ENCODE peak calls at places on chromosomes 5 and 9, in eight cellular contexts. C is activated T-cell treated with anti-CD3 and anti-CD28 coated beads, Interleukin-2, amount 50 U/mL, for 1 hour; M is BE2C; R is NCI-H524; K is cardiac muscle cell; F is WTC11; V is NCI-H2171 treated with DMSO at 0.1 percent for 48 hours; U is lung microvascular endothelial cell. W is an unnamed sample.

GRCh38 chr9:13939129-13939528 is 374.8 kb downstream of the NFIB start:
- DNase-seq in C (no peak), R (no peak), K (peak; percentile 37), F (no peak), U (no peak), M (no peak), V (no peak), W (no peak)

GRCh38 chr9:90251311-90251710 is 391.3 kb downstream of the DIRAS2 start:
- DNase-seq in M (no peak), R (no peak), V (no peak), C (no peak), F (no peak), U (no peak), K (no peak), W (no peak)

GRCh38 chr5:37248387-37248969 is 698 bp downstream of the CPLANE1 start:
- DNase-seq in R (peak; percentile 38), C (no peak), K (peak; percentile 3), V (peak; percentile 57), U (peak; percentile 29), M (no peak), F (no peak), W (no peak)

GRCh38 chr5:79686799-79687198 is 2.8 kb upstream of the CMYA5 start:
- DNase-seq in M (no peak), K (no peak), R (no peak), F (no peak), C (no peak), U (no peak), V (no peak), W (no peak)

GRCh38 chr9:111843971-111844370 is 49.2 kb upstream of the SHOC1 start:
- DNase-seq in R (no peak), V (no peak), K (no peak), U (peak; percentile 79), C (no peak), M (no peak), F (no peak), W (no peak)

GRCh38 chr5:53321073-53321472 is 159.4 kb upstream of the FST start:
- DNase-seq in V (no peak), K (no peak), U (no peak), F (no peak), R (no peak), M (no peak), C (no peak), W (no peak)

GRCh38 chr5:170413897-170414296 is 24.7 kb upstream of the KCNMB1 start:
- DNase-seq in M (no peak), C (no peak), F (no peak), U (no peak), V (no peak), K (no peak), R (no peak), W (no peak)

GRCh38 chr9:122819326-122819725 is 9.1 kb downstream of the PDCL start:
- DNase-seq in V (no peak), K (no peak), R (no peak), C (no peak), U (peak; percentile 38), M (no peak), F (no peak), W (no peak)

GRCh38 chr9:82168585-82168984 is 180.0 kb downstream of the SPATA31D1 start:
- DNase-seq in U (no peak), F (no peak), K (no peak), M (no peak), C (no peak), R (no peak), V (peak; percentile 17), W (no peak)

GRCh38 chr9:109560470-109561132 is 62.5 kb upstream of the PTPN3 start:
- DNase-seq in F (peak; percentile 53), U (peak; percentile 45), M (no peak), K (peak; percentile 26), R (peak; percentile 31), V (no peak), C (no peak), W (no peak)

GRCh38 chr9:35844628-35845301 is 15.7 kb downstream of the TMEM8B start:
- DNase-seq in U (peak; percentile 15), V (no peak), F (no peak), R (no peak), C (no peak), M (no peak), K (no peak), W (no peak)

GRCh38 chr5:62608529-62609511 is 30.2 kb downstream of the LRRC70 start:
- DNase-seq in U (no peak), F (no peak), K (no peak), R (no peak), M (no peak), V (no peak), C (no peak), W (no peak)

GRCh38 chr5:105687493-105687892 is 1983.2 kb downstream of the EFNA5 start:
- DNase-seq in U (no peak), M (no peak), V (no peak), C (no peak), R (no peak), F (no peak), K (no peak), W (no peak)

GRCh38 chr5:150671509-150672236 is 10.6 kb downstream of the MYOZ3 start:
- DNase-seq in V (no peak), R (peak; percentile 24), C (no peak), K (peak; percentile 26), U (no peak), F (peak; percentile 67), M (no peak), W (no peak)

GRCh38 chr9:133804199-133804598 is 66.0 kb upstream of the SARDH start:
- DNase-seq in R (no peak), C (no peak), U (no peak), V (no peak), K (no peak), M (no peak), F (no peak), W (no peak)

GRCh38 chr9:128550226-128550625 is 2.2 kb upstream of the SPTAN1 start:
- DNase-seq in U (peak; percentile 47), R (no peak), V (no peak), C (no peak), K (no peak), F (no peak), M (no peak), W (no peak)

GRCh38 chr5:180299526-180299925 is 7.6 kb upstream of the MAPK9 start:
- DNase-seq in F (no peak), U (no peak), V (no peak), K (no peak), M (no peak), R (no peak), C (no peak), W (no peak)

GRCh38 chr5:111469905-111470304 is 42.4 kb downstream of the STARD4 start:
- DNase-seq in V (no peak), U (no peak), R (no peak), F (no peak), M (no peak), C (no peak), K (no peak), W (no peak)

GRCh38 chr9:106717686-106718085 is 145.3 kb upstream of the ZNF462 start:
- DNase-seq in K (peak; percentile 21), F (no peak), C (no peak), V (no peak), U (no peak), R (peak; percentile 65), M (no peak), W (no peak)

GRCh38 chr9:93467062-93467416 is 13.7 kb upstream of the FAM120AOS start:
- DNase-seq in V (no peak), U (peak; percentile 16), R (no peak), F (no peak), M (no peak), C (no peak), K (no peak), W (no peak)

GRCh38 chr9:127065592-127065991 is 56.8 kb downstream of the ANGPTL2 start:
- DNase-seq in M (no peak), R (no peak), V (no peak), K (no peak), C (no peak), U (peak; percentile 53), F (no peak), W (no peak)

GRCh38 chr9:108811944-108812343 is 43.8 kb downstream of the ACTL7B start:
- DNase-seq in M (no peak), K (no peak), F (no peak), C (no peak), V (no peak), U (no peak), R (no peak), W (no peak)

GRCh38 chr9:83706703-83707517 is 848 bp downstream of the UBQLN1 start:
- DNase-seq in M (peak; percentile 66), U (peak; percentile 57), R (peak; percentile 12), V (peak; percentile 69), K (peak; percentile 80), C (peak; percentile 69), F (peak; percentile 74), W (peak; percentile 39)

GRCh38 chr5:122778157-122778556 is 3.3 kb downstream of the SNX2 start:
- DNase-seq in F (no peak), U (no peak), V (no peak), R (no peak), K (no peak), M (no peak), C (no peak), W (no peak)

GRCh38 chr9:69308217-69308931 is 16.6 kb upstream of the ENTREP1 start:
- DNase-seq in V (no peak), U (no peak), M (no peak), R (no peak), F (no peak), K (no peak), C (no peak), W (no peak)

GRCh38 chr5:178434016-178434761 is 156.0 kb downstream of the COL23A1 start:
- DNase-seq in M (no peak), R (no peak), F (no peak), K (no peak), V (no peak), C (no peak), U (no peak), W (peak; percentile 6)

GRCh38 chr9:71253021-71253420 is 131.6 kb upstream of the TRPM3 start:
- DNase-seq in C (no peak), U (no peak), F (no peak), M (no peak), V (no peak), K (no peak), R (no peak), W (no peak)

GRCh38 chr9:125538092-125538473 is 168.9 kb downstream of the MAPKAP1 start:
- DNase-seq in U (peak; percentile 77), C (no peak), K (no peak), V (peak; percentile 19), F (no peak), M (peak; percentile 22), R (no peak), W (no peak)

GRCh38 chr9:124220551-124221451 is 36.9 kb upstream of the NEK6 start:
- DNase-seq in K (no peak), R (peak; percentile 42), C (no peak), F (no peak), U (peak; percentile 77), V (no peak), M (no peak), W (no peak)

GRCh38 chr5:43101491-43101890 is 19.2 kb upstream of the ZNF131 start:
- DNase-seq in K (peak; percentile 15), M (no peak), R (peak; percentile 72), V (no peak), C (no peak), U (no peak), F (no peak), W (no peak)

GRCh38 chr9:14251146-14252071 is 62.5 kb downstream of the NFIB start:
- DNase-seq in F (peak; percentile 27), R (no peak), U (peak; percentile 44), M (peak; percentile 37), C (no peak), V (no peak), K (no peak), W (peak; percentile 66)

GRCh38 chr5:90308787-90309585 is 100.6 kb downstream of the CETN3 start:
- DNase-seq in C (no peak), R (no peak), F (no peak), M (no peak), U (no peak), K (no peak), V (no peak), W (no peak)

GRCh38 chr9:106479679-106480078 is 383.3 kb upstream of the ZNF462 start:
- DNase-seq in F (no peak), V (no peak), C (no peak), R (no peak), M (no peak), K (no peak), U (no peak), W (no peak)

W was measured in Peyer's patch.